ENCODE peak calls at places on chromosome 14, in five cellular contexts. B, K, W, Z and D are unnamed samples.

GRCh38 chr14:91332448-91333059 is 85.1 kb downstream of the CCDC88C start:
- DNase-seq in W (no peak), K (no peak), Z (no peak), B (no peak), D (no peak)

GRCh38 chr14:65034021-65034420 is 47.3 kb downstream of the FNTB start:
- DNase-seq in K (no peak), Z (no peak), B (no peak), W (no peak), D (no peak)

GRCh38 chr14:53929871-53930685 is 26.5 kb downstream of the BMP4 start:
- DNase-seq in Z (peak; percentile 62), K (no peak), W (peak; percentile 23), B (peak; percentile 71), D (peak; percentile 37)

GRCh38 chr14:49497725-49498348 is 88.3 kb downstream of the RPS29 start:
- DNase-seq in K (peak; percentile 85), B (peak; percentile 74), Z (peak; percentile 76), W (peak; percentile 39), D (peak; percentile 72)

GRCh38 chr14:65238456-65238855 is 136.1 kb upstream of the MAX start:
- DNase-seq in B (peak; percentile 47), K (peak; percentile 92), Z (no peak), W (peak; percentile 72), D (no peak)

GRCh38 chr14:38285962-38286361 is 30.1 kb upstream of the CLEC14A start:
- DNase-seq in K (peak; percentile 87), Z (no peak), W (no peak), B (no peak), D (no peak)

GRCh38 chr14:35878272-35879140 is 52.4 kb downstream of the BRMS1L start:
- DNase-seq in W (peak; percentile 50), B (peak; percentile 76), K (peak; percentile 93), Z (no peak), D (peak; percentile 12)

GRCh38 chr14:103028161-103028767 is 29.1 kb downstream of the CDC42BPB start:
- DNase-seq in K (no peak), B (no peak), Z (no peak), W (peak; percentile 45), D (no peak)

GRCh38 chr14:33454022-33454645 is 496.7 kb downstream of the EGLN3 start:
- DNase-seq in W (no peak), B (no peak), Z (no peak), K (peak; percentile 3), D (no peak)

GRCh38 chr14:80544366-80544765 is 333.1 kb upstream of the DIO2 start:
- DNase-seq in Z (no peak), W (no peak), K (no peak), B (no peak), D (no peak)

GRCh38 chr14:38135096-38135495 is 72.6 kb upstream of the SSTR1 start:
- DNase-seq in B (no peak), K (no peak), W (no peak), Z (no peak), D (no peak)

GRCh38 chr14:99229654-99230215 is 42.3 kb downstream of the BCL11B start:
- DNase-seq in W (peak; percentile 5), K (no peak), Z (no peak), B (no peak), D (no peak)

GRCh38 chr14:73489481-73490175 is 1.1 kb upstream of the RIOX1 start:
- DNase-seq in Z (no peak), W (no peak), B (no peak), K (no peak), D (no peak)

GRCh38 chr14:61812347-61813100 is 50.3 kb downstream of the SNAPC1 start:
- DNase-seq in B (no peak), K (peak; percentile 7), W (no peak), Z (peak; percentile 38), D (no peak)

GRCh38 chr14:31414190-31414833 is 6.0 kb downstream of the HEATR5A start:
- DNase-seq in B (peak; percentile 2), W (no peak), Z (no peak), K (peak; percentile 29), D (no peak)

GRCh38 chr14:54175298-54175942 is 218.8 kb upstream of the BMP4 start:
- DNase-seq in B (peak; percentile 92), Z (peak; percentile 80), K (peak; percentile 85), W (peak; percentile 44), D (peak; percentile 78)

GRCh38 chr14:93059917-93060545 is 55.7 kb downstream of the ITPK1 start:
- DNase-seq in Z (no peak), W (no peak), B (no peak), K (no peak), D (no peak)

GRCh38 chr14:34219661-34220060 is 242.4 kb downstream of the SPTSSA start:
- DNase-seq in W (no peak), Z (no peak), K (no peak), B (no peak), D (no peak)

GRCh38 chr14:49579841-49580240 is 6.3 kb downstream of the RPS29 start:
- DNase-seq in B (no peak), Z (no peak), K (no peak), W (no peak), D (no peak)

GRCh38 chr14:96631621-96632362 is 129.6 kb downstream of the PAPOLA start:
- DNase-seq in Z (no peak), W (peak; percentile 1), K (no peak), B (no peak), D (no peak)

GRCh38 chr14:99587463-99588278 is 16.3 kb downstream of the CCDC85C start:
- DNase-seq in Z (no peak), K (no peak), W (no peak), B (no peak), D (no peak)

GRCh38 chr14:51533160-51533559 is 118.5 kb upstream of the FRMD6 start:
- DNase-seq in Z (no peak), K (no peak), W (no peak), B (peak; percentile 12), D (no peak)

GRCh38 chr14:32590157-32590556 is 261.1 kb downstream of the AKAP6 start:
- DNase-seq in K (no peak), B (no peak), W (no peak), Z (no peak), D (no peak)

GRCh38 chr14:23929822-23930294 is 23.7 kb upstream of the DHRS4 start:
- DNase-seq in K (peak; percentile 73), B (peak; percentile 63), Z (peak; percentile 36), W (peak; percentile 29), D (peak; percentile 59)

GRCh38 chr14:69992564-69992963 is 113.3 kb downstream of the SMOC1 start:
- DNase-seq in Z (no peak), B (no peak), K (no peak), W (no peak), D (no peak)

GRCh38 chr14:93959239-93960107 is 16.9 kb downstream of the ASB2 start:
- DNase-seq in Z (no peak), B (peak; percentile 74), K (peak; percentile 86), W (peak; percentile 97), D (peak; percentile 88)

GRCh38 chr14:56666716-56667115 is 87.1 kb downstream of the TMEM260 start:
- DNase-seq in W (peak; percentile 38), B (peak; percentile 29), K (peak; percentile 53), Z (no peak), D (no peak)

GRCh38 chr14:63039800-63040380 is 5.4 kb downstream of the KCNH5 start:
- DNase-seq in Z (peak; percentile 77), W (peak; percentile 29), B (peak; percentile 25), K (peak; percentile 84), D (no peak)

GRCh38 chr14:21852061-21852664 is 178.5 kb upstream of the OR4E1 start:
- DNase-seq in B (peak; percentile 12), Z (peak; percentile 9), W (peak; percentile 3), K (peak; percentile 42), D (peak; percentile 16)

GRCh38 chr14:95710106-95710505 is 3.8 kb downstream of the TCL1A start:
- DNase-seq in B (no peak), K (no peak), W (no peak), Z (no peak), D (no peak)

GRCh38 chr14:74549588-74549987 is 56.0 kb downstream of the ISCA2 start:
- DNase-seq in Z (no peak), B (no peak), K (no peak), W (no peak), D (no peak)